ENCODE peak calls at places on chromosomes 7 and 10, in five cellular contexts. One of them, this sample, is unnamed.

GRCh38 chr7:139709460-139709859 is 68.3 kb downstream of the HIPK2 start:
- DNase-seq in brain microvascular endothelial cell: no peak
- DNase-seq in HAP-1: no peak
- DNase-seq in cardiac fibroblast: peak
- DNase-seq in PC-3: no peak
- DNase-seq in this sample: no peak

GRCh38 chr7:28672397-28672797 is 260.1 kb downstream of the CREB5 start:
- DNase-seq in HAP-1: no peak
- DNase-seq in PC-3: no peak
- DNase-seq in cardiac fibroblast: no peak
- DNase-seq in brain microvascular endothelial cell: no peak
- DNase-seq in this sample: no peak

GRCh38 chr7:149294641-149295480 is 32.9 kb downstream of the ZNF783 start:
- DNase-seq in cardiac fibroblast: no peak
- DNase-seq in brain microvascular endothelial cell: no peak
- DNase-seq in HAP-1: no peak
- DNase-seq in PC-3: no peak
- DNase-seq in this sample: no peak

GRCh38 chr7:127885843-127886242 is 145.4 kb downstream of the LRRC4 start:
- DNase-seq in brain microvascular endothelial cell: peak
- DNase-seq in PC-3: no peak
- DNase-seq in HAP-1: no peak
- DNase-seq in cardiac fibroblast: peak
- DNase-seq in this sample: peak

GRCh38 chr10:14084875-14085274 is 245.8 kb downstream of the FRMD4A start:
- DNase-seq in brain microvascular endothelial cell: no peak
- DNase-seq in PC-3: peak
- DNase-seq in cardiac fibroblast: no peak
- DNase-seq in HAP-1: no peak
- DNase-seq in this sample: no peak

GRCh38 chr7:104207348-104207730 is 474 bp downstream of the ORC5 start:
- DNase-seq in brain microvascular endothelial cell: no peak
- DNase-seq in PC-3: peak
- DNase-seq in cardiac fibroblast: no peak
- DNase-seq in HAP-1: no peak
- DNase-seq in this sample: no peak

GRCh38 chr10:102633282-102633681 is 11.0 kb upstream of the TRIM8 start:
- DNase-seq in HAP-1: no peak
- DNase-seq in brain microvascular endothelial cell: peak
- DNase-seq in cardiac fibroblast: peak
- DNase-seq in PC-3: peak
- DNase-seq in this sample: no peak

GRCh38 chr7:91050677-91051076 is 213.6 kb upstream of the FZD1 start:
- DNase-seq in HAP-1: no peak
- DNase-seq in PC-3: no peak
- DNase-seq in cardiac fibroblast: no peak
- DNase-seq in brain microvascular endothelial cell: no peak
- DNase-seq in this sample: no peak

GRCh38 chr7:131186816-131187215 is 140.9 kb upstream of the MKLN1 start:
- DNase-seq in brain microvascular endothelial cell: no peak
- DNase-seq in HAP-1: no peak
- DNase-seq in cardiac fibroblast: no peak
- DNase-seq in PC-3: no peak
- DNase-seq in this sample: no peak

GRCh38 chr7:98418271-98418635 is 17.4 kb upstream of the BAIAP2L1 start:
- DNase-seq in PC-3: peak
- DNase-seq in HAP-1: no peak
- DNase-seq in brain microvascular endothelial cell: peak
- DNase-seq in cardiac fibroblast: no peak
- DNase-seq in this sample: no peak

GRCh38 chr10:43229208-43230061 is 37.4 kb downstream of the RASGEF1A start:
- DNase-seq in cardiac fibroblast: no peak
- DNase-seq in PC-3: no peak
- DNase-seq in HAP-1: no peak
- DNase-seq in brain microvascular endothelial cell: no peak
- DNase-seq in this sample: no peak

DNA sequence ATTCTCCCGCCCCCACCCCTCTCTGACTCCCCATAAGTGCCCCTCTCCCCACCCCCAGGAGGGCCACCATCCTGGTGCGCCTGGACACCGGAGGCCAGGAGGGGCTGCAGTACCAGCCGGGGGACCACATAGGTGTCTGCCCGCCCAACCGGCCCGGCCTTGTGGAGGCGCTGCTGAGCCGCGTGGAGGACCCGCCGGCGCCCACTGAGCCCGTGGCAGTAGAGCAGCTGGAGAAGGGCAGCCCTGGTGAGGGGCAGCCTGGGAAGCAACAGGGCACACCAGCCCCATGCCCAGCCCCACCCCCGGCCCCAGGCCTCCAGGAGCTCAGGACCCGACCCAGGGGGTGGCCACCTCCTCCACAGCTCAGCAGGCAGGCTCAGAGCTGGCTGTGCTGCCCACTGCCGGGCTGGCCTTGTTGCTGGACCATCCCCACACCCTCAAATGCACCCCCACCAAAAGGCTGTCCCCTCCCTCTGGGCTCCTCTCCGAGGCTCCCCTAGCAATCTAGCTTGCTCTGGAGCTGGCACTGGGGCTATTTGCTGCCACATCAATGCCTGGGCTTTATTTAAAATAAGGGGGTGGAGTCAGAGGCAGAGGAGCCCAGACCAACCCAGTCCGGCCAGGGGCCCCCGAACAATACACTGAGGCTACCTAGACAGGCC is 14.8 kb downstream of the ATG9B start:
- DNase-seq in cardiac fibroblast: no peak
- DNase-seq in HAP-1: no peak
- DNase-seq in brain microvascular endothelial cell: no peak
- DNase-seq in PC-3: no peak
- DNase-seq in this sample: no peak
- H3K4me3 ChIP-seq in cardiac fibroblast: no peak
- H3K4me3 ChIP-seq in HAP-1: no peak
- H3K4me3 ChIP-seq in brain microvascular endothelial cell: no peak
- H3K4me3 ChIP-seq in PC-3: no peak
- H3K4me3 ChIP-seq in this sample: no peak

GRCh38 chr7:3042861-3043489 is 692 bp downstream of the CARD11 start:
- DNase-seq in cardiac fibroblast: no peak
- DNase-seq in PC-3: peak
- DNase-seq in brain microvascular endothelial cell: no peak
- DNase-seq in HAP-1: no peak
- DNase-seq in this sample: no peak
- H3K4me3 ChIP-seq in cardiac fibroblast: no peak
- H3K4me3 ChIP-seq in PC-3: no peak
- H3K4me3 ChIP-seq in brain microvascular endothelial cell: peak
- H3K4me3 ChIP-seq in HAP-1: no peak
- H3K4me3 ChIP-seq in this sample: peak

GRCh38 chr10:112955736-112956421 is 5.8 kb downstream of the TCF7L2 start:
- DNase-seq in HAP-1: no peak
- DNase-seq in PC-3: peak
- DNase-seq in cardiac fibroblast: peak
- DNase-seq in brain microvascular endothelial cell: peak
- DNase-seq in this sample: no peak
- H3K4me3 ChIP-seq in HAP-1: peak
- H3K4me3 ChIP-seq in PC-3: peak
- H3K4me3 ChIP-seq in cardiac fibroblast: peak
- H3K4me3 ChIP-seq in brain microvascular endothelial cell: peak
- H3K4me3 ChIP-seq in this sample: peak

GRCh38 chr10:75111906-75112703 is 649 bp downstream of the SAMD8 start:
- DNase-seq in brain microvascular endothelial cell: peak
- DNase-seq in cardiac fibroblast: peak
- DNase-seq in HAP-1: peak
- DNase-seq in PC-3: peak
- DNase-seq in this sample: peak
- H3K4me3 ChIP-seq in brain microvascular endothelial cell: peak
- H3K4me3 ChIP-seq in cardiac fibroblast: peak
- H3K4me3 ChIP-seq in HAP-1: peak
- H3K4me3 ChIP-seq in PC-3: peak
- H3K4me3 ChIP-seq in this sample: peak

DNA sequence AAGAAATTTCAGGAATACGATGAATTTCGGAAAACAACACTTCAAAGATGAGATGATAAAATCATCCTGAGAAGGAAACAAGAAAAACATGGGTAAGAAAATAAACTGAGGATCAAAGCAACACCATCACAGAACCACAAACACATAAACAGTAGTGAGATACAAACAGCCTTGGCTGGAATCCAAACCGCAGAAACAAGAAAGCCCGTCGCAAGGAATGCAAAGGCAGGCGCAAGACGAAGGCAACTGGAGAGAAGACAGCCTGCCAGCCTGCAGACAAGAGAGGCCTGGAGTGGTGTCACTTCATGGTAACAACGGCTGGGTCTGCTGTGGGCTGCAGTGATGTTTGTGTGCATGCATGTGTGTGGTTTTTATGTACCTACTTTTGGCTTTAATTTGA is 61.8 kb upstream of the DRGX start:
- DNase-seq in PC-3: no peak
- DNase-seq in HAP-1: no peak
- DNase-seq in brain microvascular endothelial cell: no peak
- DNase-seq in cardiac fibroblast: no peak
- DNase-seq in this sample: no peak
- H3K4me3 ChIP-seq in PC-3: no peak
- H3K4me3 ChIP-seq in HAP-1: no peak
- H3K4me3 ChIP-seq in brain microvascular endothelial cell: no peak
- H3K4me3 ChIP-seq in cardiac fibroblast: no peak
- H3K4me3 ChIP-seq in this sample: no peak

GRCh38 chr7:70596575-70596891 is 535.4 kb upstream of the GALNT17 start:
- DNase-seq in brain microvascular endothelial cell: no peak
- DNase-seq in PC-3: no peak
- DNase-seq in cardiac fibroblast: no peak
- DNase-seq in HAP-1: no peak
- DNase-seq in this sample: no peak

GRCh38 chr7:70598976-70599375 is 533.0 kb upstream of the GALNT17 start:
- DNase-seq in PC-3: no peak
- DNase-seq in brain microvascular endothelial cell: no peak
- DNase-seq in HAP-1: no peak
- DNase-seq in cardiac fibroblast: no peak
- DNase-seq in this sample: no peak

GRCh38 chr7:70597071-70597470 is 534.9 kb upstream of the GALNT17 start:
- DNase-seq in HAP-1: no peak
- DNase-seq in brain microvascular endothelial cell: no peak
- DNase-seq in cardiac fibroblast: no peak
- DNase-seq in PC-3: no peak
- DNase-seq in this sample: no peak

GRCh38 chr7:70599446-70600190 is 532.3 kb upstream of the GALNT17 start:
- DNase-seq in brain microvascular endothelial cell: no peak
- DNase-seq in cardiac fibroblast: no peak
- DNase-seq in PC-3: no peak
- DNase-seq in HAP-1: no peak
- DNase-seq in this sample: no peak

GRCh38 chr7:70595741-70596574 is 536.0 kb upstream of the GALNT17 start:
- DNase-seq in cardiac fibroblast: no peak
- DNase-seq in brain microvascular endothelial cell: no peak
- DNase-seq in HAP-1: no peak
- DNase-seq in PC-3: no peak
- DNase-seq in this sample: no peak
- H3K4me3 ChIP-seq in cardiac fibroblast: no peak
- H3K4me3 ChIP-seq in brain microvascular endothelial cell: peak
- H3K4me3 ChIP-seq in HAP-1: no peak
- H3K4me3 ChIP-seq in PC-3: no peak
- H3K4me3 ChIP-seq in this sample: peak

GRCh38 chr7:101386558-101387199 is 24.0 kb downstream of the COL26A1 start:
- DNase-seq in brain microvascular endothelial cell: no peak
- DNase-seq in cardiac fibroblast: no peak
- DNase-seq in PC-3: no peak
- DNase-seq in HAP-1: no peak
- DNase-seq in this sample: no peak

GRCh38 chr7:101391991-101392390 is 29.3 kb downstream of the COL26A1 start:
- DNase-seq in HAP-1: no peak
- DNase-seq in PC-3: no peak
- DNase-seq in brain microvascular endothelial cell: no peak
- DNase-seq in cardiac fibroblast: no peak
- DNase-seq in this sample: no peak

GRCh38 chr7:101395376-101395775 is 32.7 kb downstream of the COL26A1 start:
- DNase-seq in PC-3: no peak
- DNase-seq in brain microvascular endothelial cell: no peak
- DNase-seq in HAP-1: no peak
- DNase-seq in cardiac fibroblast: no peak
- DNase-seq in this sample: no peak

GRCh38 chr7:101393865-101394264 is 31.2 kb downstream of the COL26A1 start:
- DNase-seq in cardiac fibroblast: no peak
- DNase-seq in brain microvascular endothelial cell: no peak
- DNase-seq in PC-3: no peak
- DNase-seq in HAP-1: no peak
- DNase-seq in this sample: no peak

DNA sequence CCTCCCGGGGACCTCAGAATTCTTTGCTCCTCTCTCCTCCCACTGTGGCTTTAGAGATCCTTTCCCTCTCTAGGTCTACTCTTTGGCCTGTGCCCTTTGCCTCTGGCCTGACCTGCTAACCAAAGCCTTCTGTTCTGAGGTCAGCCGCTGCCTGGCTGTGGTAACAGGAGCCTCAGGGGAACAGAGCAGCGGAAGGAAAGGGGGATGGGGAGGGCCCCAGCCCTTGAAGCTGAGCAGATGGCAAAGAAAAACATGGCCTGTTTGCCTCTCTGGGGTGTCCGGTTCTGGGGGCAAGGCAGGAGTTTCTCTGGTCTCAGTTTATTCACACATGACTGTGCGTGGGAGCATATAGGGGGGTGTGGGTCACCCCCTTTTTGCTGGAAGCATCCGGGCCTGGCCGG is 28.2 kb downstream of the COL26A1 start:
- DNase-seq in cardiac fibroblast: peak
- DNase-seq in PC-3: no peak
- DNase-seq in brain microvascular endothelial cell: no peak
- DNase-seq in HAP-1: no peak
- DNase-seq in this sample: no peak
- H3K4me3 ChIP-seq in cardiac fibroblast: no peak
- H3K4me3 ChIP-seq in PC-3: no peak
- H3K4me3 ChIP-seq in brain microvascular endothelial cell: no peak
- H3K4me3 ChIP-seq in HAP-1: no peak
- H3K4me3 ChIP-seq in this sample: no peak

This sample was measured in thoracic aorta.